ENCODE peak calls at places on chromosomes 12 and 14, in six cellular contexts. G is GM23338, Q is Panc1, P is upper lobe of left lung, T is upper lobe of right lung, F is mucosa of descending colon. W is an unnamed sample.

GRCh38 chr12:24922109-24922508 is 26.8 kb downstream of the BCAT1 start:
- ATAC-seq in G (no peak), Q (no peak), P (no peak), T (peak; percentile 29), F (no peak), W (no peak)

GRCh38 chr14:93133476-93133875 is 17.8 kb upstream of the ITPK1 start:
- ATAC-seq in G (no peak), Q (no peak), P (no peak), T (peak; percentile 45), F (no peak), W (peak; percentile 69)

GRCh38 chr12:80580254-80580653 is 127.2 kb upstream of the MYF6 start:
- ATAC-seq in G (no peak), Q (no peak), P (no peak), T (no peak), F (no peak), W (no peak)

GRCh38 chr14:28761438-28762289 is 4.9 kb upstream of the FOXG1 start:
- ATAC-seq in G (no peak), Q (no peak), P (no peak), T (no peak), F (no peak), W (no peak)

GRCh38 chr12:57698414-57698813 is 4.5 kb downstream of the OS9 start:
- ATAC-seq in G (no peak), Q (no peak), P (no peak), T (no peak), F (no peak), W (no peak)

GRCh38 chr12:10701226-10701681 is 21.9 kb downstream of the YBX3 start:
- ATAC-seq in G (no peak), Q (no peak), P (no peak), T (no peak), F (peak; percentile 26), W (no peak)

GRCh38 chr12:131046813-131047788 is 93.4 kb downstream of the ADGRD1 start:
- ATAC-seq in G (no peak), Q (peak; percentile 41), P (no peak), T (peak; percentile 29), F (peak; percentile 23), W (peak; percentile 54)

GRCh38 chr12:45042599-45042998 is 8.3 kb downstream of the DBX2 start:
- ATAC-seq in G (no peak), Q (no peak), P (no peak), T (no peak), F (no peak), W (no peak)

GRCh38 chr12:85998074-85998473 is 124.0 kb downstream of the NTS start:
- ATAC-seq in G (no peak), Q (no peak), P (no peak), T (no peak), F (no peak), W (no peak)

GRCh38 chr12:121010860-121011259 is 5.4 kb downstream of the C12orf43 start:
- ATAC-seq in G (no peak), Q (no peak), P (no peak), T (no peak), F (no peak), W (no peak)

GRCh38 chr14:54712371-54712998 is 145.6 kb downstream of the SAMD4A start:
- ATAC-seq in G (no peak), Q (no peak), P (no peak), T (no peak), F (no peak), W (peak; percentile 77)

GRCh38 chr14:89600950-89601826 is 184.2 kb upstream of the FOXN3 start:
- ATAC-seq in G (no peak), Q (no peak), P (no peak), T (no peak), F (no peak), W (no peak)

GRCh38 chr12:94831081-94831747 is 172.3 kb downstream of the NDUFA12 start:
- ATAC-seq in G (no peak), Q (no peak), P (peak; percentile 57), T (peak; percentile 77), F (peak; percentile 77), W (peak; percentile 19)

GRCh38 chr12:34210183-34210582 is 187.9 kb downstream of the ALG10 start:
- ATAC-seq in G (no peak), Q (no peak), P (no peak), T (no peak), F (no peak), W (no peak)

GRCh38 chr14:75273272-75274044 is 5.2 kb upstream of the FOS start:
- ATAC-seq in G (no peak), Q (no peak), P (no peak), T (no peak), F (no peak), W (no peak)

GRCh38 chr14:68359862-68360552 is 432.9 kb downstream of the ZFP36L1 start:
- ATAC-seq in G (no peak), Q (no peak), P (peak; percentile 93), T (peak; percentile 89), F (peak; percentile 97), W (peak; percentile 87)

GRCh38 chr12:16281157-16281556 is 3.7 kb upstream of the SLC15A5 start:
- ATAC-seq in G (no peak), Q (no peak), P (no peak), T (no peak), F (peak; percentile 99), W (peak; percentile 82)

GRCh38 chr14:96383445-96383844 is 8.5 kb upstream of the AK7 start:
- ATAC-seq in G (no peak), Q (no peak), P (no peak), T (no peak), F (no peak), W (no peak)

GRCh38 chr14:68088463-68088862 is 268.9 kb downstream of the RAD51B start:
- ATAC-seq in G (no peak), Q (peak; percentile 74), P (no peak), T (no peak), F (no peak), W (no peak)

GRCh38 chr14:71437870-71438269 is 494.4 kb upstream of the RGS6 start:
- ATAC-seq in G (no peak), Q (no peak), P (no peak), T (no peak), F (no peak), W (no peak)

GRCh38 chr12:14913381-14913781 is 25.0 kb downstream of the ERP27 start:
- ATAC-seq in G (no peak), Q (no peak), P (no peak), T (peak; percentile 19), F (peak; percentile 85), W (peak; percentile 36)

GRCh38 chr12:99670635-99671034 is 23.1 kb downstream of the GARIN6 start:
- ATAC-seq in G (peak; percentile 41), Q (no peak), P (no peak), T (no peak), F (no peak), W (no peak)

GRCh38 chr12:9928607-9929006 is 3.6 kb downstream of the CLEC2A start:
- ATAC-seq in G (no peak), Q (no peak), P (no peak), T (no peak), F (no peak), W (no peak)

GRCh38 chr14:105151838-105152793 is 16.5 kb downstream of the JAG2 start:
- ATAC-seq in G (no peak), Q (no peak), P (no peak), T (no peak), F (no peak), W (no peak)

GRCh38 chr12:123598522-123598921 is 3.4 kb upstream of the DDX55 start:
- ATAC-seq in G (no peak), Q (no peak), P (no peak), T (no peak), F (no peak), W (no peak)

GRCh38 chr12:123599310-123599709 is 2.6 kb upstream of the DDX55 start:
- ATAC-seq in G (no peak), Q (no peak), P (no peak), T (no peak), F (no peak), W (no peak)

GRCh38 chr12:123602651-123603195 is 824 bp downstream of the DDX55 start:
- ATAC-seq in G (no peak), Q (no peak), P (no peak), T (no peak), F (peak; percentile 3), W (no peak)

GRCh38 chr12:123599721-123600120 is 2.2 kb upstream of the DDX55 start:
- ATAC-seq in G (no peak), Q (no peak), P (no peak), T (no peak), F (no peak), W (no peak)

GRCh38 chr12:123601602-123602489 is at the start of gene DDX55:
- ATAC-seq in G (peak; percentile 97), Q (peak; percentile 96), P (peak; percentile 97), T (peak; percentile 99), F (peak; percentile 99), W (peak; percentile 94)
- H3K36me3 ChIP-seq in G (peaks cover 23% of the 10 kb centered on the region), Q (peaks cover 21% of the 10 kb centered on the region), P (peaks cover 32% of the 10 kb centered on the region), T (peaks cover 34% of the 10 kb centered on the region), F (peaks cover 3% of the 10 kb centered on the region), W (peaks cover 44% of the 10 kb centered on the region)

GRCh38 chr12:22474970-22475720 is 69.2 kb downstream of the C2CD5 start:
- ATAC-seq in G (no peak), Q (no peak), P (no peak), T (no peak), F (no peak), W (no peak)
- H3K36me3 ChIP-seq in G (peaks cover 11% of the 10 kb centered on the region), Q (no peaks in the 10 kb centered on the region), P (peaks cover 6% of the 10 kb centered on the region), T (peaks cover 32% of the 10 kb centered on the region), F (no peaks in the 10 kb centered on the region), W (no peaks in the 10 kb centered on the region)

GRCh38 chr12:19515179-19515578 is 75.9 kb downstream of the AEBP2 start:
- ATAC-seq in G (peak; percentile 64), Q (no peak), P (no peak), T (no peak), F (no peak), W (no peak)

GRCh38 chr12:19520646-19521045 is 81.4 kb downstream of the AEBP2 start:
- ATAC-seq in G (no peak), Q (no peak), P (no peak), T (no peak), F (no peak), W (no peak)

GRCh38 chr12:19517583-19517982 is 78.3 kb downstream of the AEBP2 start:
- ATAC-seq in G (no peak), Q (no peak), P (no peak), T (no peak), F (no peak), W (no peak)

GRCh38 chr12:19518209-19518608 is 78.9 kb downstream of the AEBP2 start:
- ATAC-seq in G (no peak), Q (no peak), P (no peak), T (no peak), F (no peak), W (no peak)
- H3K36me3 ChIP-seq in G (no peaks in the 10 kb centered on the region), Q (no peaks in the 10 kb centered on the region), P (no peaks in the 10 kb centered on the region), T (peaks cover 23% of the 10 kb centered on the region), F (no peaks in the 10 kb centered on the region), W (peaks cover 25% of the 10 kb centered on the region)

GRCh38 chr14:50113381-50113811 is 3.0 kb downstream of the VCPKMT start:
- ATAC-seq in G (no peak), Q (no peak), P (no peak), T (no peak), F (no peak), W (no peak)
- H3K36me3 ChIP-seq in G (peaks cover 55% of the 10 kb centered on the region), Q (peaks cover 37% of the 10 kb centered on the region), P (peaks cover 36% of the 10 kb centered on the region), T (peaks cover 79% of the 10 kb centered on the region), F (peaks cover 14% of the 10 kb centered on the region), W (no peaks in the 10 kb centered on the region)

GRCh38 chr12:124976999-124977398 is 11.9 kb downstream of the DHX37 start:
- ATAC-seq in G (no peak), Q (no peak), P (no peak), T (no peak), F (no peak), W (no peak)
- H3K36me3 ChIP-seq in G (peaks cover 22% of the 10 kb centered on the region), Q (peaks cover 16% of the 10 kb centered on the region), P (peaks cover 87% of the 10 kb centered on the region), T (peaks cover 80% of the 10 kb centered on the region), F (peaks cover 16% of the 10 kb centered on the region), W (no peaks in the 10 kb centered on the region)

W was measured in gastroesophageal sphincter.